ENCODE peak calls at places on chromosomes 3 and 15, in four cellular contexts. One of them, this sample, is unnamed.

GRCh38 chr3:99474776-99475175 is 163.6 kb upstream of the COL8A1 start:
- DNase-seq in fibroblast of lung: no peak
- DNase-seq in effector memory CD4-positive, alpha-beta T cell: no peak
- DNase-seq in uterus: no peak
- DNase-seq in this sample: no peak

GRCh38 chr15:70267879-70268278 is 170.2 kb upstream of the TLE3 start:
- DNase-seq in fibroblast of lung: peak
- DNase-seq in uterus: no peak
- DNase-seq in effector memory CD4-positive, alpha-beta T cell: no peak
- DNase-seq in this sample: no peak

GRCh38 chr3:59381282-59381681 is 331.5 kb upstream of the CFAP20DC start:
- DNase-seq in fibroblast of lung: no peak
- DNase-seq in uterus: no peak
- DNase-seq in effector memory CD4-positive, alpha-beta T cell: no peak
- DNase-seq in this sample: no peak

GRCh38 chr3:28286595-28286994 is 45.2 kb downstream of the CMC1 start:
- DNase-seq in effector memory CD4-positive, alpha-beta T cell: no peak
- DNase-seq in fibroblast of lung: peak
- DNase-seq in uterus: no peak
- DNase-seq in this sample: no peak

GRCh38 chr3:60104045-60104444 is 1054.2 kb upstream of the CFAP20DC start:
- DNase-seq in uterus: no peak
- DNase-seq in effector memory CD4-positive, alpha-beta T cell: no peak
- DNase-seq in fibroblast of lung: no peak
- DNase-seq in this sample: no peak

GRCh38 chr3:9676780-9677179 is 26.9 kb upstream of the CPNE9 start:
- DNase-seq in fibroblast of lung: no peak
- DNase-seq in effector memory CD4-positive, alpha-beta T cell: no peak
- DNase-seq in uterus: no peak
- DNase-seq in this sample: no peak

GRCh38 chr15:63500265-63501250 is 3.8 kb upstream of the USP3 start:
- DNase-seq in uterus: no peak
- DNase-seq in fibroblast of lung: no peak
- DNase-seq in effector memory CD4-positive, alpha-beta T cell: no peak
- DNase-seq in this sample: no peak

GRCh38 chr3:167858865-167859264 is 123.3 kb downstream of the SERPINI1 start:
- DNase-seq in fibroblast of lung: no peak
- DNase-seq in uterus: no peak
- DNase-seq in effector memory CD4-positive, alpha-beta T cell: no peak
- DNase-seq in this sample: no peak

GRCh38 chr3:138861755-138862333 is 27.1 kb upstream of the PIK3CB start:
- DNase-seq in effector memory CD4-positive, alpha-beta T cell: no peak
- DNase-seq in fibroblast of lung: peak
- DNase-seq in uterus: no peak
- DNase-seq in this sample: peak

GRCh38 chr3:183468424-183468823 is 40.0 kb upstream of the MCF2L2 start:
- DNase-seq in uterus: no peak
- DNase-seq in fibroblast of lung: no peak
- DNase-seq in effector memory CD4-positive, alpha-beta T cell: no peak
- DNase-seq in this sample: no peak

GRCh38 chr3:129023909-129024308 is 22.8 kb downstream of the EFCC1 start:
- DNase-seq in uterus: no peak
- DNase-seq in effector memory CD4-positive, alpha-beta T cell: no peak
- DNase-seq in fibroblast of lung: no peak
- DNase-seq in this sample: no peak

GRCh38 chr3:88000853-88001252 is 58.0 kb downstream of the CGGBP1 start:
- DNase-seq in effector memory CD4-positive, alpha-beta T cell: no peak
- DNase-seq in uterus: no peak
- DNase-seq in fibroblast of lung: peak
- DNase-seq in this sample: no peak

GRCh38 chr15:42623951-42624350 is 48.5 kb downstream of the STARD9 start:
- DNase-seq in uterus: no peak
- DNase-seq in effector memory CD4-positive, alpha-beta T cell: no peak
- DNase-seq in fibroblast of lung: no peak
- DNase-seq in this sample: no peak

GRCh38 chr3:57778499-57778898 is 22.4 kb downstream of the SLMAP start:
- DNase-seq in uterus: no peak
- DNase-seq in fibroblast of lung: no peak
- DNase-seq in effector memory CD4-positive, alpha-beta T cell: no peak
- DNase-seq in this sample: no peak
- H3K27ac ChIP-seq in uterus: no peak
- H3K27ac ChIP-seq in fibroblast of lung: no peak
- H3K27ac ChIP-seq in effector memory CD4-positive, alpha-beta T cell: no peak
- H3K27ac ChIP-seq in this sample: no peak

DNA sequence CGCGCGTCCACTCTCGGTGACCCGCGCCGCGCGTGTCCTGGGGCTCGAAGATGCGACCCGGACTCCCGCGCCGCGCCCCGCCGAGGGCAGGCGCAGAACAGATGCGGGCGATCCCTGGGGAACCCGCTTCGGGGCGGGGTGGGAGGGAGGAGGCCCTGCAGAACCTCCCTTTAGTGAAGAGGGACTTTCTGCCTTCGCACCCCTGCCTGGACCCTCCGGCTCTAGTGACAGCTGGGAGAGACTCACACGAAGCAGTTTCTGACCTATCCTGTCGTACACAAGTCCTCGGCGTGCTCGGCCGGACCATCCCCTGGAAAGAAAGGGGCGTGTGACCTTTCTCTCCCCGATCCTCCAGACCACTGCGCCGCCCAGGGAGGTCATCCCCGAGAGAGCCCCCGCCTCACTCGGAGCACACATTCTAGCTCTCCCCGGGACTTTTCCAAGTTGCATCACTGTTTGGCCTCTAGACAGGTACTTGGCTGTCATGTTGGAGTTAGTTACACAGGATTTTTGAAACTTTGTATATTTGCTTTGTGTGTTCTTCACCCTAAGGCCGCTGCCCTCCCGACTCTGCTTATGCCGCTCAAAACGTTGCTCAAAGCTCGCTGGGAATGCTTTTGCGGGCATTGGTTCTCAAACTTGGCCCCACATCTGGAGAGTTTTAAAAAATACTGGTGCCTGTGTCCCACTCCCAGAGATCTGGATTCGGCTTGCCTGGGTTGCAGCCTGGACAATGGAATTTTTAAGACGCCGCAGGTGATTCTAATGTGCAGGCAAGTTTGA is 581 bp downstream of the CGNL1 start:
- DNase-seq in effector memory CD4-positive, alpha-beta T cell: no peak
- DNase-seq in uterus: peak
- DNase-seq in fibroblast of lung: no peak
- DNase-seq in this sample: no peak
- H3K27ac ChIP-seq in effector memory CD4-positive, alpha-beta T cell: no peak
- H3K27ac ChIP-seq in uterus: peak
- H3K27ac ChIP-seq in fibroblast of lung: no peak
- H3K27ac ChIP-seq in this sample: peak

GRCh38 chr15:40955141-40955903 is 2.1 kb downstream of the CHAC1 start:
- DNase-seq in fibroblast of lung: no peak
- DNase-seq in effector memory CD4-positive, alpha-beta T cell: no peak
- DNase-seq in uterus: no peak
- DNase-seq in this sample: no peak
- H3K27ac ChIP-seq in fibroblast of lung: no peak
- H3K27ac ChIP-seq in effector memory CD4-positive, alpha-beta T cell: no peak
- H3K27ac ChIP-seq in uterus: no peak
- H3K27ac ChIP-seq in this sample: no peak

GRCh38 chr15:75008249-75009017 is 13.1 kb downstream of the SCAMP5 start:
- DNase-seq in uterus: no peak
- DNase-seq in effector memory CD4-positive, alpha-beta T cell: no peak
- DNase-seq in fibroblast of lung: no peak
- DNase-seq in this sample: no peak
- H3K27ac ChIP-seq in uterus: no peak
- H3K27ac ChIP-seq in effector memory CD4-positive, alpha-beta T cell: no peak
- H3K27ac ChIP-seq in fibroblast of lung: no peak
- H3K27ac ChIP-seq in this sample: no peak

GRCh38 chr3:11592460-11593298 is 51.0 kb downstream of the VGLL4 start:
- DNase-seq in fibroblast of lung: peak
- DNase-seq in effector memory CD4-positive, alpha-beta T cell: no peak
- DNase-seq in uterus: peak
- DNase-seq in this sample: no peak
- H3K27ac ChIP-seq in fibroblast of lung: peak
- H3K27ac ChIP-seq in effector memory CD4-positive, alpha-beta T cell: no peak
- H3K27ac ChIP-seq in uterus: peak
- H3K27ac ChIP-seq in this sample: peak

GRCh38 chr15:92638709-92639365 is 16.7 kb downstream of the FAM174B start:
- DNase-seq in uterus: peak
- DNase-seq in effector memory CD4-positive, alpha-beta T cell: no peak
- DNase-seq in fibroblast of lung: no peak
- DNase-seq in this sample: no peak

GRCh38 chr15:92636401-92636949 is 19.1 kb downstream of the FAM174B start:
- DNase-seq in fibroblast of lung: no peak
- DNase-seq in uterus: peak
- DNase-seq in effector memory CD4-positive, alpha-beta T cell: no peak
- DNase-seq in this sample: no peak

GRCh38 chr15:92637621-92638020 is 18.0 kb downstream of the FAM174B start:
- DNase-seq in uterus: peak
- DNase-seq in effector memory CD4-positive, alpha-beta T cell: no peak
- DNase-seq in fibroblast of lung: no peak
- DNase-seq in this sample: no peak

GRCh38 chr15:92636950-92637481 is 18.6 kb downstream of the FAM174B start:
- DNase-seq in fibroblast of lung: no peak
- DNase-seq in effector memory CD4-positive, alpha-beta T cell: no peak
- DNase-seq in uterus: peak
- DNase-seq in this sample: no peak

GRCh38 chr15:92638291-92638708 is 17.3 kb downstream of the FAM174B start:
- DNase-seq in uterus: no peak
- DNase-seq in effector memory CD4-positive, alpha-beta T cell: no peak
- DNase-seq in fibroblast of lung: peak
- DNase-seq in this sample: no peak
- H3K27ac ChIP-seq in uterus: no peak
- H3K27ac ChIP-seq in effector memory CD4-positive, alpha-beta T cell: no peak
- H3K27ac ChIP-seq in fibroblast of lung: no peak
- H3K27ac ChIP-seq in this sample: no peak

GRCh38 chr3:119221779-119222320 is 18.8 kb downstream of the B4GALT4 start:
- DNase-seq in uterus: no peak
- DNase-seq in effector memory CD4-positive, alpha-beta T cell: no peak
- DNase-seq in fibroblast of lung: no peak
- DNase-seq in this sample: no peak
- H3K27ac ChIP-seq in uterus: no peak
- H3K27ac ChIP-seq in effector memory CD4-positive, alpha-beta T cell: no peak
- H3K27ac ChIP-seq in fibroblast of lung: no peak
- H3K27ac ChIP-seq in this sample: no peak